ENCODE peak calls at places on chromosomes 16 and 17, in six cellular contexts. K is NCI-H748 treated with DMSO at 0.1 percent for 48 hours; B is HuH-7; U is ELR; M is activated CD4-positive, alpha-beta T cell treated with anti-CD3 and anti-CD28 coated beads, Interleukin-2, amount 50 U/mL, for 24 hours; O is EL. Y is an unnamed sample.

GRCh38 chr17:21279582-21279981 is 4.9 kb upstream of the MAP2K3 start:
- DNase-seq in K (no peak), B (no peak), U (no peak), M (no peak), O (no peak), Y (no peak)

GRCh38 chr17:29933379-29933778 is 3.4 kb upstream of the SSH2 start:
- DNase-seq in K (no peak), B (peak), U (peak), M (no peak), O (peak), Y (peak)

GRCh38 chr16:4664538-4665418 is 28.6 kb upstream of the NUDT16L1 start:
- DNase-seq in K (no peak), B (no peak), U (no peak), M (no peak), O (no peak), Y (no peak)

GRCh38 chr17:57751971-57752905 is 7.1 kb upstream of the CCDC182 start:
- DNase-seq in K (no peak), B (no peak), U (no peak), M (no peak), O (no peak), Y (no peak)

GRCh38 chr17:80861892-80862291 is 129.7 kb upstream of the CHMP6 start:
- DNase-seq in K (no peak), B (peak), U (peak), M (no peak), O (peak), Y (no peak)

GRCh38 chr17:39566092-39566491 is 41.6 kb downstream of the NEUROD2 start:
- DNase-seq in K (no peak), B (no peak), U (no peak), M (no peak), O (no peak), Y (no peak)

GRCh38 chr16:5257462-5257861 is 159.9 kb upstream of the EEF2KMT start:
- DNase-seq in K (no peak), B (no peak), U (no peak), M (no peak), O (no peak), Y (no peak)

GRCh38 chr17:37092041-37092440 is 143.3 kb downstream of the AATF start:
- DNase-seq in K (no peak), B (no peak), U (peak), M (no peak), O (no peak), Y (no peak)

GRCh38 chr17:49659983-49660382 is 17.9 kb downstream of the SPOP start:
- DNase-seq in K (no peak), B (no peak), U (no peak), M (no peak), O (no peak), Y (no peak)

GRCh38 chr17:74919440-74920305 is 3.4 kb downstream of the USH1G start:
- DNase-seq in K (no peak), B (peak), U (peak), M (no peak), O (peak), Y (peak)

GRCh38 chr16:72856797-72857196 is 191.1 kb downstream of the ZFHX3 start:
- DNase-seq in K (no peak), B (peak), U (peak), M (no peak), O (peak), Y (no peak)

GRCh38 chr17:66707051-66707450 is 127.9 kb upstream of the CACNG5 start:
- DNase-seq in K (no peak), B (no peak), U (no peak), M (no peak), O (no peak), Y (no peak)

GRCh38 chr17:3539881-3540540 is 17.6 kb downstream of the TRPV3 start:
- DNase-seq in K (no peak), B (no peak), U (no peak), M (no peak), O (no peak), Y (no peak)

GRCh38 chr17:32009262-32009542 is 2.0 kb downstream of the LRRC37B start:
- DNase-seq in K (no peak), B (no peak), U (no peak), M (no peak), O (no peak), Y (no peak)

GRCh38 chr17:11925271-11926021 is 71.8 kb downstream of the ZNF18 start:
- DNase-seq in K (no peak), B (no peak), U (no peak), M (no peak), O (no peak), Y (no peak)

GRCh38 chr17:6353161-6353560 is 81.8 kb downstream of the AIPL1 start:
- DNase-seq in K (no peak), B (no peak), U (no peak), M (no peak), O (no peak), Y (no peak)

GRCh38 chr17:15660077-15660476 is 24.0 kb downstream of the TRIM16 start:
- DNase-seq in K (no peak), B (no peak), U (no peak), M (no peak), O (no peak), Y (no peak)

GRCh38 chr16:81473066-81473488 is 28.5 kb downstream of the CMIP start:
- DNase-seq in K (no peak), B (no peak), U (no peak), M (no peak), O (no peak), Y (no peak)

GRCh38 chr17:79778504-79779087 is 648 bp downstream of the CBX2 start:
- DNase-seq in K (no peak), B (no peak), U (no peak), M (no peak), O (no peak), Y (peak)

GRCh38 chr17:29870836-29871430 is 59.1 kb downstream of the SSH2 start:
- DNase-seq in K (no peak), B (no peak), U (no peak), M (no peak), O (no peak), Y (peak)

GRCh38 chr16:52237823-52238222 is 309.1 kb downstream of the TOX3 start:
- DNase-seq in K (no peak), B (no peak), U (no peak), M (no peak), O (no peak), Y (no peak)

GRCh38 chr17:4147751-4148310 is 4.8 kb downstream of the CYB5D2 start:
- DNase-seq in K (no peak), B (no peak), U (no peak), M (no peak), O (no peak), Y (no peak)

GRCh38 chr17:78357687-78358537 is 2.0 kb downstream of the SOCS3 start:
- DNase-seq in K (no peak), B (no peak), U (peak), M (no peak), O (peak), Y (peak)

GRCh38 chr17:29591737-29592624 is 951 bp upstream of the ANKRD13B start:
- DNase-seq in K (peak), B (peak), U (peak), M (peak), O (peak), Y (peak)

GRCh38 chr16:23302045-23302956 is at the start of gene SCNN1B:
- DNase-seq in K (no peak), B (no peak), U (no peak), M (no peak), O (no peak), Y (no peak)

GRCh38 chr16:2160915-2161551 is 5.5 kb downstream of the TRAF7 start:
- DNase-seq in K (no peak), B (no peak), U (no peak), M (no peak), O (peak), Y (no peak)

GRCh38 chr17:26818736-26819135 is 475.2 kb upstream of the WSB1 start:
- DNase-seq in K (no peak), B (no peak), U (no peak), M (no peak), O (peak), Y (no peak)

GRCh38 chr16:56667581-56668571 is at the start of gene MT1G:
- DNase-seq in K (no peak), B (no peak), U (no peak), M (no peak), O (peak), Y (no peak)

GRCh38 chr17:27209316-27209715 is 84.6 kb upstream of the WSB1 start:
- DNase-seq in K (no peak), B (no peak), U (no peak), M (no peak), O (no peak), Y (no peak)

GRCh38 chr17:29111816-29112499 is 68.2 kb downstream of the MYO18A start:
- DNase-seq in K (peak), B (peak), U (peak), M (peak), O (peak), Y (peak)

GRCh38 chr16:5027086-5027485 is 6.6 kb downstream of the NAGPA start:
- DNase-seq in K (no peak), B (no peak), U (no peak), M (no peak), O (no peak), Y (no peak)

GRCh38 chr17:10226930-10227695 is 28.7 kb upstream of the GAS7 start:
- DNase-seq in K (no peak), B (peak), U (peak), M (peak), O (peak), Y (peak)

GRCh38 chr16:77344306-77344705 is 90.5 kb downstream of the ADAMTS18 start:
- DNase-seq in K (no peak), B (no peak), U (peak), M (no peak), O (no peak), Y (no peak)

GRCh38 chr17:43003542-43004172 is 2.9 kb upstream of the IFI35 start:
- DNase-seq in K (no peak), B (no peak), U (peak), M (no peak), O (peak), Y (peak)

GRCh38 chr16:30141750-30142149 is 18.7 kb upstream of the MAPK3 start:
- DNase-seq in K (no peak), B (no peak), U (no peak), M (no peak), O (no peak), Y (no peak)